ENCODE peak calls at places on chromosomes 16 and 17, in four cellular contexts. I is SK-N-SH, P is HepG2, Y is K562. O is an unnamed sample.

GRCh38 chr16:10871157-10871991 is 5.6 kb upstream of the CIITA start:
- DNase-seq in Y (no peak), P (peak), I (no peak), O (no peak)

GRCh38 chr16:50696575-50697420 is 3.4 kb downstream of the NOD2 start:
- DNase-seq in Y (peak), I (no peak), P (peak), O (no peak)

GRCh38 chr17:75406222-75406615 is 741 bp upstream of the GRB2 start:
- DNase-seq in P (no peak), I (peak), Y (peak), O (no peak)

GRCh38 chr17:16255481-16255901 is 38.5 kb downstream of the PIGL start:
- DNase-seq in I (no peak), P (peak), Y (no peak), O (no peak)

GRCh38 chr17:53058031-53058430 is 764.7 kb upstream of the KIF2B start:
- DNase-seq in Y (no peak), I (no peak), P (no peak), O (no peak)

GRCh38 chr17:3755335-3756030 is 31.8 kb downstream of the HASPIN start:
- DNase-seq in Y (peak), P (no peak), I (no peak), O (no peak)

GRCh38 chr17:79112471-79112870 is 37.8 kb downstream of the ENGASE start:
- DNase-seq in P (no peak), I (no peak), Y (no peak), O (no peak)

GRCh38 chr16:8868272-8869211 is at the start of gene CARHSP1:
- DNase-seq in I (peak), P (peak), Y (peak), O (peak)

GRCh38 chr16:5873221-5873620 is 775.6 kb upstream of the EEF2KMT start:
- DNase-seq in I (no peak), P (no peak), Y (no peak), O (no peak)

GRCh38 chr17:4230142-4230541 is 33.6 kb downstream of the ANKFY1 start:
- DNase-seq in I (no peak), P (no peak), Y (no peak), O (no peak)

GRCh38 chr16:87344931-87345631 is 27.9 kb upstream of the C16orf95 start:
- DNase-seq in P (no peak), I (no peak), Y (no peak), O (no peak)

GRCh38 chr17:59267776-59268175 is 47.5 kb downstream of the GDPD1 start:
- DNase-seq in P (no peak), Y (no peak), I (no peak), O (no peak)

GRCh38 chr17:72308744-72309395 is 188.1 kb downstream of the SOX9 start:
- DNase-seq in Y (no peak), P (no peak), I (no peak), O (no peak)

GRCh38 chr16:27334192-27334764 is 20.5 kb downstream of the IL4R start:
- DNase-seq in Y (no peak), I (no peak), P (no peak), O (no peak)

GRCh38 chr17:75152971-75153853 is 1.1 kb downstream of the JPT1 start:
- DNase-seq in I (peak), Y (peak), P (peak), O (peak)

GRCh38 chr17:10754109-10754508 is 24.3 kb upstream of the TMEM220 start:
- DNase-seq in P (peak), Y (peak), I (peak), O (peak)

GRCh38 chr17:59327136-59327878 is 4.1 kb upstream of the YPEL2 start:
- DNase-seq in P (no peak), Y (no peak), I (peak), O (no peak)

GRCh38 chr17:66791337-66791736 is 43.6 kb upstream of the CACNG5 start:
- DNase-seq in P (no peak), Y (no peak), I (no peak), O (no peak)

GRCh38 chr17:4585203-4585939 is 1.0 kb downstream of the SMTNL2 start:
- DNase-seq in I (no peak), Y (no peak), P (peak), O (no peak)

GRCh38 chr17:42659079-42659931 is at the start of gene TUBG2:
- DNase-seq in Y (no peak), P (peak), I (peak), O (peak)

GRCh38 chr16:24700549-24701392 is 28.7 kb upstream of the TNRC6A start:
- DNase-seq in Y (peak), I (peak), P (peak), O (no peak)

GRCh38 chr17:64244165-64244564 is 18.9 kb downstream of the TEX2 start:
- DNase-seq in I (no peak), Y (no peak), P (no peak), O (no peak)

GRCh38 chr17:44222112-44222869 is 2.8 kb upstream of the UBTF start:
- DNase-seq in P (peak), I (peak), Y (no peak), O (peak)

GRCh38 chr16:81071816-81072215 is 5.2 kb downstream of the C16orf46 start:
- DNase-seq in I (no peak), Y (peak), P (peak), O (no peak)

GRCh38 chr16:53599548-53599947 is 96.5 kb upstream of the AKTIP start:
- DNase-seq in I (no peak), Y (no peak), P (peak), O (no peak)

GRCh38 chr16:53600076-53600475 is 97.1 kb upstream of the AKTIP start:
- DNase-seq in Y (no peak), P (no peak), I (no peak), O (no peak)

DNA sequence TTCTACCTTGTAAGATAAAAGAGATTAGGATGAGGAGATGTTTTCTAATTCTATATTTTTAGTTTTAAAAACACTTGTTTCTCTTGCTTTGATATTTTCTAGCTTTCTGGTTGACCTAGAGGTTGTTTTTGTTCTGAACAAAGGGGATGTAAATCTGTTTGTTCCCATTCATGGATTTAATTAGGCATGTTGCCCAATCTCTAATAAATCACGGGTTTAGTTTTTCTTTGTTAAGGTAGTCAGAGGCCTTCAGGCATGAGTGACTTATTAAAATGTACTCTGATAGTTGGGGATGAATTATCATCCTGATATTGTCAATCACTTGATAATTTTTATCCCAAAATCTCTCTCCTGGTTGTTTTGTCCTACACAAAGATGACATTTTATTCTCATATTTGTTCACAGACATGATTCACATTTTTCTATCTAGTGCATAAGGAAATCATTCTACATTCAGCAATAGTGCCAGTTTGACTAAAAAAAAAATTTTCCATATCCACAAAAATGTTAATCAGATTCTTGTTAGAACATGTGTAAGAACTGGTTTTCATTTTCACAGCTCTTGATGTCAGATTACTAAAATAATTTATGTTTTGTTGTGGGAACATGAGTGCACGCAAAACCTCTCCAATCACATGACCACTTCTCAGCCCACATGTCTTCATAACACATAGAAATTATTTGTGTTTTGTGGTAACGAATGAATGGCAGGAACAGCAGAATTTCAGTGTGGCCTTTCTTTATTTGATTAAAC is 95.7 kb upstream of the AKTIP start:
- DNase-seq in Y (no peak), P (no peak), I (no peak), O (no peak)
- TF ChIP-seq FOXJ3 in Y (no peak), P (no peak), I (no peak), O (no peak)

GRCh38 chr17:60390881-60391418 is 983 bp downstream of the USP32 start:
- DNase-seq in I (peak), Y (peak), P (peak), O (no peak)
- TF ChIP-seq FOXJ3 in I (no peak), Y (no peak), P (no peak), O (no peak)

GRCh38 chr17:67830440-67830839 is 5.1 kb downstream of the BPTF start:
- DNase-seq in I (peak), Y (no peak), P (no peak), O (no peak)

GRCh38 chr17:67831268-67831667 is 6.0 kb downstream of the BPTF start:
- DNase-seq in I (no peak), Y (no peak), P (no peak), O (no peak)

GRCh38 chr17:67824735-67825626 is at the start of gene BPTF:
- DNase-seq in Y (peak), I (peak), P (peak), O (peak)

GRCh38 chr17:67833134-67833533 is 7.8 kb downstream of the BPTF start:
- DNase-seq in Y (no peak), P (no peak), I (no peak), O (no peak)

DNA sequence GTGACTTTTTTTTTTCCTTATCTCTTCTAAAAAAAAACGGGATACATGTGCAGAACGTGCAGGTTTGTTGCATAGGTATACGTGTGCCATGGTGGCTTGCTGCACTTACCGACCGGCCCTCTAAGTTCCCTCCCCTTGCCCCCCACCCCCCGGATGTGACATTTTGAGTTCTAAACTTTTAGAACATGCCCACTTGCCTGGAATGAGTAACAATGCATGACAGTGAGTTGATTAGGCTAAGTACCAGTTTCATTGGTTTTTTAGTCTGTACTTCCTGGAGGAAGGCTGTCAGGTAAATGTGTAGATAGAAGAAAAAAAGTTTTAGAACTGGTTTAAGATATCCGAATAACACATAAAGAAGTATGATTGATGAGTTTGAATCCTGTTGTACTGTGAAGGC is 4.0 kb downstream of the BPTF start:
- DNase-seq in I (no peak), P (no peak), Y (peak), O (no peak)
- TF ChIP-seq FOXJ3 in I (no peak), P (no peak), Y (no peak), O (no peak)

GRCh38 chr16:72928089-72928981 is 119.6 kb downstream of the ZFHX3 start:
- DNase-seq in P (no peak), I (no peak), Y (no peak), O (no peak)

GRCh38 chr16:72924918-72925630 is 122.9 kb downstream of the ZFHX3 start:
- DNase-seq in P (peak), I (no peak), Y (no peak), O (no peak)

GRCh38 chr16:72925631-72925979 is 122.3 kb downstream of the ZFHX3 start:
- DNase-seq in P (no peak), I (no peak), Y (no peak), O (no peak)

GRCh38 chr16:72926671-72927070 is 121.3 kb downstream of the ZFHX3 start:
- DNase-seq in Y (no peak), I (no peak), P (no peak), O (no peak)

GRCh38 chr16:72927199-72928088 is 120.5 kb downstream of the ZFHX3 start:
- DNase-seq in P (peak), Y (no peak), I (peak), O (no peak)
- TF ChIP-seq FOXJ3 in P (peak), Y (no peak), I (no peak), O (no peak)

GRCh38 chr16:86093801-86094750 is 195.1 kb downstream of the IRF8 start:
- DNase-seq in P (no peak), I (no peak), Y (no peak), O (no peak)

GRCh38 chr16:86095131-86095752 is 196.3 kb downstream of the IRF8 start:
- DNase-seq in I (no peak), P (no peak), Y (no peak), O (no peak)

GRCh38 chr16:86091976-86092375 is 193.0 kb downstream of the IRF8 start:
- DNase-seq in I (no peak), P (no peak), Y (no peak), O (no peak)

GRCh38 chr16:86090461-86091170 is 191.7 kb downstream of the IRF8 start:
- DNase-seq in Y (no peak), P (no peak), I (no peak), O (no peak)

DNA sequence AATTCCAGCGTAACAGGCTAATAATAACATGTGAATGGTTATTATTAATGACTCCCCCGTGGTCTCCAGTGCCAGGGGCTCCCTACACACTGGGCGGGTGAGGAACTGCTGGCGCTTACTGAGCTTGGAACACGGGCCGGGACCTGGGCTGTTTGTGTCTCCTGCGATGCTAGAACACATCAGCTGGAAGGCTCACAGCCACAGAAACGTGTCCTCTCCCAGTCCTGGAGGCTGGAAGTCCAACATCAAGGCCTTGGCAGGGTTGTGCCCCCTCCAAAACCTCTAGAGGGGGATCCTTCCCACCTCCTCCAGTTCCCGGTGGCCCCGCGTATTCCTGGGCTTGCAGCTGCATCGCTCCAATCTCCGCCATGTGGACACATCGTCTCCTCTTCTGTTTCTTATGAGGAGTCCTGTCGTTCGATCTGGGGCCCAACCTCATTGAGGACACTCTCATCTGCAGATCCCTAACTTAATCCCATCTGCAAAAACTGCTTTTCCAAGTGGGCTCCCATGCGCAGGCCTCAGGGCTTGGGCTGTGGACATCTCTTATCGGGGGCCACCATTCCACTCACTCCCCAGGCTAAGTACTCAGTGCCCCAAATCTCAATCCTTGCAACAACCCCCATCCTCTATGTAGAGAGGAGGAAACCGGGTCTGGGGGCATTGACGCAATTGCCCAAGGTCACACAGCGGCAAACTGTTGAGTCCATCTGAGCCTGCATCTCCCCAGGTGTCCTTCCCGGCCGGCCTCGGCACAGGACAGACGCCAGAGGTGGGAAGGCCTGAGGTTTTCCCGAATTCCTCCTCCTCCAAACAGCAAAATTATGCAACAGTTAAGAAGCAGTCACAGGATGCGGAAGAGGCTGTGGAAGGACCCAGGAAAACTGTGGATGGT is 193.9 kb downstream of the IRF8 start:
- DNase-seq in I (no peak), Y (no peak), P (no peak), O (no peak)
- TF ChIP-seq FOXJ3 in I (no peak), Y (no peak), P (no peak), O (no peak)

GRCh38 chr17:50575581-50576210 is 15.2 kb downstream of the CACNA1G start:
- DNase-seq in P (no peak), I (no peak), Y (no peak), O (peak)
- TF ChIP-seq FOXJ3 in P (no peak), I (no peak), Y (no peak), O (no peak)

GRCh38 chr16:4275861-4276260 is 3.0 kb upstream of the TFAP4 start:
- DNase-seq in Y (no peak), I (no peak), P (no peak), O (no peak)

GRCh38 chr16:4271176-4272113 is 1.4 kb downstream of the TFAP4 start:
- DNase-seq in I (peak), P (peak), Y (peak), O (peak)

GRCh38 chr16:4272114-4272954 is 489 bp downstream of the TFAP4 start:
- DNase-seq in Y (peak), I (peak), P (peak), O (peak)

GRCh38 chr16:4270595-4270994 is 2.2 kb downstream of the TFAP4 start:
- DNase-seq in I (no peak), P (no peak), Y (no peak), O (no peak)

DNA sequence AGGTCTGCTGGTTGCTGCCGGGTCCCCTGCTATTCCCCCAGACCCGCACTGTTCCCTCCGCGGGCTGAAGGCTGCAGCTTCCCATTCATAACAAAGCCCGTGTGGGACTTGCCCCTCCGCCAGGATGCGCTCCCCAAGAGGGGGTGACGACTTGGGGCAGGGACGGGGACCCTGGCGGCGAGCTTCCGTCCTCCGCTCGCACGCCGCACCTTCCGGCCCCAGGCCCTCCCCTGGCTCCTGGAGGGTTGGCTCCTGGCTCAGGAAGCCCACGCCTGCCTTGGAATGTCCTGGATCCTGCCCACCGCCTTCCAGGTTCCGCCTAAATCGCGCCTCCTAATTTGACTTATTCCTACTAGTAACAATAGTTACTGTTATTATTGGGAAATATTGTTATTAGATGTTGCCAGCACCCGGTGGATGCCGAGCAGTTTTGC is 1.1 kb upstream of the TFAP4 start:
- DNase-seq in P (peak), Y (no peak), I (peak), O (peak)
- TF ChIP-seq FOXJ3 in P (no peak), Y (no peak), I (no peak), O (no peak)

DNA sequence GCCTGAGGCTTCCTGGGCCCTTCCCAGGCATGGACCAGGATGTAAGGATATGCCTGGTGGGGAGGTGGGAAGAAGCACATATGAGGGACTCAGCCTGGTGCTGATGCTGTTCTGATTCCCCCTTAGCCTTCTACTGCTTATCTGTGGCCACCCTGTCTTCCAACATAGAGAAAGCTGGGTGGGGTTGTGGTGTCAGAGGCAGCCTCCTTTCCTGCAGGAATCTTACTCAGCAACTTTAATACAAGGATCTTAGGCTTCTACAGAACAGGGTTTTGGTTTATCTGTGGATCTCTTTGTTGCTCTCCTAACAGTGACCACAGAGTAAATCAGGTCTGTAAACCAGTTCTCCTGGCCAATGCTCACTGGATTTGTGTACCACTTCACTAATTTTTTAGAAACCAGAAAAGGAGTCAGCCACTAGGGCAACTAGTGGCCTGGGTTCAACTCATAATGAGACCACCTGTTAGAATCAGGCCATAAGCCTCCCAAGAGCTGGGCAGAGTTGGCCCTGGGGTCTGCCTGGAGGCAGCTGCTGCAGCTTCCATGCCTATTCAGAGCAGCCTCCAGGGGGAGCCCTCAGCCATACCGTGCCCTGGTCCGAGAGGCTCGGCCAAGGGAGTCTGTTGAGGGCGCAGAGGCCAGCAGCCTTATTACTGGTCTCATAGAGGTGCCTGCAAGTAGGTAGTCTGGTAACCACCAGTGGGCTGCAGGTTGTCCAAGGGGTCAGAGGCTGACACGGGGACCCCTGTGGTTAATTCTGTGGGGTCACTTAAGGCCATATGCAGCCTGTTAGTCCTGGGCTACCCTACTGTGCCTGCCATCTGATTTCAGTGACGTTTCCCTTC is 7.1 kb downstream of the HAS3 start:
- DNase-seq in P (peak), Y (peak), I (peak), O (peak)
- TF ChIP-seq FOXJ3 in P (no peak), Y (no peak), I (no peak), O (no peak)